ENCODE peak calls at places on chromosomes 13 and 19, in five cellular contexts. One of them, this sample, is unnamed.

GRCh38 chr19:1063030-1063908 is 3.7 kb upstream of the ARHGAP45 start:
- DNase-seq in activated T-helper 2 cell treated with anti-CD3 and anti-CD28 coated beads, Interferon-gamma antibody, Interleukin-2, Interleukin-4, amounts not matched to agents 10 μg/mL and 5 μg/mL and 100 μg/mL, durations not matched to agents 14 hours and 24 hours and 36 hours: peak
- DNase-seq in ELR: peak
- DNase-seq in fibroblast of the aortic adventitia: no peak
- DNase-seq in activated CD4-positive, alpha-beta T cell treated with anti-CD3 and anti-CD28 coated beads, Interleukin-2, amount 10 ng/mL, durations not matched to agents 7 days and 5 days: peak
- DNase-seq in this sample: no peak

GRCh38 chr19:12939908-12940533 is 1.6 kb downstream of the CALR start:
- DNase-seq in activated T-helper 2 cell treated with anti-CD3 and anti-CD28 coated beads, Interferon-gamma antibody, Interleukin-2, Interleukin-4, amounts not matched to agents 10 μg/mL and 5 μg/mL and 100 μg/mL, durations not matched to agents 14 hours and 24 hours and 36 hours: no peak
- DNase-seq in ELR: no peak
- DNase-seq in fibroblast of the aortic adventitia: no peak
- DNase-seq in activated CD4-positive, alpha-beta T cell treated with anti-CD3 and anti-CD28 coated beads, Interleukin-2, amount 10 ng/mL, durations not matched to agents 7 days and 5 days: no peak
- DNase-seq in this sample: no peak

GRCh38 chr13:113854238-113855011 is 9.5 kb downstream of the GAS6 start:
- DNase-seq in activated T-helper 2 cell treated with anti-CD3 and anti-CD28 coated beads, Interferon-gamma antibody, Interleukin-2, Interleukin-4, amounts not matched to agents 10 μg/mL and 5 μg/mL and 100 μg/mL, durations not matched to agents 14 hours and 24 hours and 36 hours: no peak
- DNase-seq in ELR: no peak
- DNase-seq in fibroblast of the aortic adventitia: peak
- DNase-seq in activated CD4-positive, alpha-beta T cell treated with anti-CD3 and anti-CD28 coated beads, Interleukin-2, amount 10 ng/mL, durations not matched to agents 7 days and 5 days: no peak
- DNase-seq in this sample: no peak

GRCh38 chr13:49620170-49620621 is 8.1 kb upstream of the ARL11 start:
- DNase-seq in activated T-helper 2 cell treated with anti-CD3 and anti-CD28 coated beads, Interferon-gamma antibody, Interleukin-2, Interleukin-4, amounts not matched to agents 10 μg/mL and 5 μg/mL and 100 μg/mL, durations not matched to agents 14 hours and 24 hours and 36 hours: no peak
- DNase-seq in ELR: peak
- DNase-seq in fibroblast of the aortic adventitia: no peak
- DNase-seq in activated CD4-positive, alpha-beta T cell treated with anti-CD3 and anti-CD28 coated beads, Interleukin-2, amount 10 ng/mL, durations not matched to agents 7 days and 5 days: peak
- DNase-seq in this sample: no peak

GRCh38 chr19:29810504-29810871 is 1.3 kb upstream of the CCNE1 start:
- DNase-seq in activated T-helper 2 cell treated with anti-CD3 and anti-CD28 coated beads, Interferon-gamma antibody, Interleukin-2, Interleukin-4, amounts not matched to agents 10 μg/mL and 5 μg/mL and 100 μg/mL, durations not matched to agents 14 hours and 24 hours and 36 hours: no peak
- DNase-seq in ELR: peak
- DNase-seq in fibroblast of the aortic adventitia: no peak
- DNase-seq in activated CD4-positive, alpha-beta T cell treated with anti-CD3 and anti-CD28 coated beads, Interleukin-2, amount 10 ng/mL, durations not matched to agents 7 days and 5 days: no peak
- DNase-seq in this sample: peak

GRCh38 chr13:44815507-44816074 is 173.7 kb downstream of the NUFIP1 start:
- DNase-seq in activated T-helper 2 cell treated with anti-CD3 and anti-CD28 coated beads, Interferon-gamma antibody, Interleukin-2, Interleukin-4, amounts not matched to agents 10 μg/mL and 5 μg/mL and 100 μg/mL, durations not matched to agents 14 hours and 24 hours and 36 hours: peak
- DNase-seq in ELR: peak
- DNase-seq in fibroblast of the aortic adventitia: peak
- DNase-seq in activated CD4-positive, alpha-beta T cell treated with anti-CD3 and anti-CD28 coated beads, Interleukin-2, amount 10 ng/mL, durations not matched to agents 7 days and 5 days: no peak
- DNase-seq in this sample: peak

GRCh38 chr13:30016398-30016797 is 166.0 kb upstream of the UBL3 start:
- DNase-seq in activated T-helper 2 cell treated with anti-CD3 and anti-CD28 coated beads, Interferon-gamma antibody, Interleukin-2, Interleukin-4, amounts not matched to agents 10 μg/mL and 5 μg/mL and 100 μg/mL, durations not matched to agents 14 hours and 24 hours and 36 hours: no peak
- DNase-seq in ELR: no peak
- DNase-seq in fibroblast of the aortic adventitia: no peak
- DNase-seq in activated CD4-positive, alpha-beta T cell treated with anti-CD3 and anti-CD28 coated beads, Interleukin-2, amount 10 ng/mL, durations not matched to agents 7 days and 5 days: no peak
- DNase-seq in this sample: no peak

GRCh38 chr19:4075373-4075772 is 8.7 kb upstream of the ZBTB7A start:
- DNase-seq in activated T-helper 2 cell treated with anti-CD3 and anti-CD28 coated beads, Interferon-gamma antibody, Interleukin-2, Interleukin-4, amounts not matched to agents 10 μg/mL and 5 μg/mL and 100 μg/mL, durations not matched to agents 14 hours and 24 hours and 36 hours: no peak
- DNase-seq in ELR: no peak
- DNase-seq in fibroblast of the aortic adventitia: no peak
- DNase-seq in activated CD4-positive, alpha-beta T cell treated with anti-CD3 and anti-CD28 coated beads, Interleukin-2, amount 10 ng/mL, durations not matched to agents 7 days and 5 days: no peak
- DNase-seq in this sample: no peak

GRCh38 chr19:28831464-28831863 is 381.5 kb downstream of the UQCRFS1 start:
- DNase-seq in activated T-helper 2 cell treated with anti-CD3 and anti-CD28 coated beads, Interferon-gamma antibody, Interleukin-2, Interleukin-4, amounts not matched to agents 10 μg/mL and 5 μg/mL and 100 μg/mL, durations not matched to agents 14 hours and 24 hours and 36 hours: no peak
- DNase-seq in ELR: no peak
- DNase-seq in fibroblast of the aortic adventitia: no peak
- DNase-seq in activated CD4-positive, alpha-beta T cell treated with anti-CD3 and anti-CD28 coated beads, Interleukin-2, amount 10 ng/mL, durations not matched to agents 7 days and 5 days: no peak
- DNase-seq in this sample: no peak

GRCh38 chr19:2315818-2316353 is 7.9 kb upstream of the LINGO3 start:
- DNase-seq in activated T-helper 2 cell treated with anti-CD3 and anti-CD28 coated beads, Interferon-gamma antibody, Interleukin-2, Interleukin-4, amounts not matched to agents 10 μg/mL and 5 μg/mL and 100 μg/mL, durations not matched to agents 14 hours and 24 hours and 36 hours: no peak
- DNase-seq in ELR: peak
- DNase-seq in fibroblast of the aortic adventitia: peak
- DNase-seq in activated CD4-positive, alpha-beta T cell treated with anti-CD3 and anti-CD28 coated beads, Interleukin-2, amount 10 ng/mL, durations not matched to agents 7 days and 5 days: peak
- DNase-seq in this sample: peak